ENCODE peak calls at places on chromosomes 16 and 17, in four cellular contexts. One of them, this sample, is unnamed.

GRCh38 chr17:18226284-18226945 is 980 bp downstream of the LLGL1 start:
- DNase-seq in amniotic stem cell: no peak
- DNase-seq in activated CD4-positive, alpha-beta memory T cell treated with anti-CD3 and anti-CD28 coated beads, Interleukin-2, amount 10 ng/mL, durations not matched to agents 7 days and 5 days: no peak
- DNase-seq in T follicular helper cell: no peak
- DNase-seq in this sample: no peak

GRCh38 chr16:75764154-75764768 is 38.0 kb upstream of the CPHXL start:
- DNase-seq in activated CD4-positive, alpha-beta memory T cell treated with anti-CD3 and anti-CD28 coated beads, Interleukin-2, amount 10 ng/mL, durations not matched to agents 7 days and 5 days: peak
- DNase-seq in amniotic stem cell: peak
- DNase-seq in T follicular helper cell: peak
- DNase-seq in this sample: no peak

GRCh38 chr17:17052462-17053221 is 10.4 kb downstream of the MPRIP start:
- DNase-seq in T follicular helper cell: no peak
- DNase-seq in activated CD4-positive, alpha-beta memory T cell treated with anti-CD3 and anti-CD28 coated beads, Interleukin-2, amount 10 ng/mL, durations not matched to agents 7 days and 5 days: no peak
- DNase-seq in amniotic stem cell: no peak
- DNase-seq in this sample: peak

GRCh38 chr17:65170839-65171238 is 33.7 kb downstream of the RGS9 start:
- DNase-seq in activated CD4-positive, alpha-beta memory T cell treated with anti-CD3 and anti-CD28 coated beads, Interleukin-2, amount 10 ng/mL, durations not matched to agents 7 days and 5 days: no peak
- DNase-seq in T follicular helper cell: no peak
- DNase-seq in amniotic stem cell: no peak
- DNase-seq in this sample: no peak

GRCh38 chr16:59633996-59634579 is 900.0 kb upstream of the GOT2 start:
- DNase-seq in amniotic stem cell: no peak
- DNase-seq in activated CD4-positive, alpha-beta memory T cell treated with anti-CD3 and anti-CD28 coated beads, Interleukin-2, amount 10 ng/mL, durations not matched to agents 7 days and 5 days: no peak
- DNase-seq in T follicular helper cell: no peak
- DNase-seq in this sample: no peak

GRCh38 chr16:58464047-58464915 is 35.7 kb upstream of the NDRG4 start:
- DNase-seq in T follicular helper cell: no peak
- DNase-seq in activated CD4-positive, alpha-beta memory T cell treated with anti-CD3 and anti-CD28 coated beads, Interleukin-2, amount 10 ng/mL, durations not matched to agents 7 days and 5 days: no peak
- DNase-seq in amniotic stem cell: no peak
- DNase-seq in this sample: no peak

GRCh38 chr17:15185625-15185991 is 79.5 kb downstream of the PMP22 start:
- DNase-seq in activated CD4-positive, alpha-beta memory T cell treated with anti-CD3 and anti-CD28 coated beads, Interleukin-2, amount 10 ng/mL, durations not matched to agents 7 days and 5 days: no peak
- DNase-seq in T follicular helper cell: no peak
- DNase-seq in amniotic stem cell: peak
- DNase-seq in this sample: no peak

GRCh38 chr17:59972778-59973177 is 8.2 kb upstream of the RNFT1 start:
- DNase-seq in amniotic stem cell: no peak
- DNase-seq in activated CD4-positive, alpha-beta memory T cell treated with anti-CD3 and anti-CD28 coated beads, Interleukin-2, amount 10 ng/mL, durations not matched to agents 7 days and 5 days: no peak
- DNase-seq in T follicular helper cell: no peak
- DNase-seq in this sample: no peak

GRCh38 chr17:49556183-49556943 is 19.3 kb upstream of the NXPH3 start:
- DNase-seq in amniotic stem cell: peak
- DNase-seq in activated CD4-positive, alpha-beta memory T cell treated with anti-CD3 and anti-CD28 coated beads, Interleukin-2, amount 10 ng/mL, durations not matched to agents 7 days and 5 days: peak
- DNase-seq in T follicular helper cell: peak
- DNase-seq in this sample: peak

GRCh38 chr16:22641030-22641671 is 130.5 kb downstream of the NPIPB5 start:
- DNase-seq in activated CD4-positive, alpha-beta memory T cell treated with anti-CD3 and anti-CD28 coated beads, Interleukin-2, amount 10 ng/mL, durations not matched to agents 7 days and 5 days: no peak
- DNase-seq in amniotic stem cell: no peak
- DNase-seq in T follicular helper cell: no peak
- DNase-seq in this sample: no peak

GRCh38 chr16:10870137-10870776 is 6.7 kb upstream of the CIITA start:
- DNase-seq in amniotic stem cell: no peak
- DNase-seq in activated CD4-positive, alpha-beta memory T cell treated with anti-CD3 and anti-CD28 coated beads, Interleukin-2, amount 10 ng/mL, durations not matched to agents 7 days and 5 days: peak
- DNase-seq in T follicular helper cell: no peak
- DNase-seq in this sample: no peak

GRCh38 chr17:50550661-50551432 is 3.9 kb downstream of the SPATA20 start:
- DNase-seq in amniotic stem cell: peak
- DNase-seq in activated CD4-positive, alpha-beta memory T cell treated with anti-CD3 and anti-CD28 coated beads, Interleukin-2, amount 10 ng/mL, durations not matched to agents 7 days and 5 days: no peak
- DNase-seq in T follicular helper cell: no peak
- DNase-seq in this sample: no peak

GRCh38 chr17:68334393-68334792 is 43.1 kb downstream of the ARSG start:
- DNase-seq in amniotic stem cell: no peak
- DNase-seq in T follicular helper cell: no peak
- DNase-seq in activated CD4-positive, alpha-beta memory T cell treated with anti-CD3 and anti-CD28 coated beads, Interleukin-2, amount 10 ng/mL, durations not matched to agents 7 days and 5 days: no peak
- DNase-seq in this sample: no peak

GRCh38 chr17:49787932-49788442 is 494 bp upstream of the KAT7 start:
- DNase-seq in activated CD4-positive, alpha-beta memory T cell treated with anti-CD3 and anti-CD28 coated beads, Interleukin-2, amount 10 ng/mL, durations not matched to agents 7 days and 5 days: peak
- DNase-seq in amniotic stem cell: no peak
- DNase-seq in T follicular helper cell: no peak
- DNase-seq in this sample: peak

GRCh38 chr17:35315971-35316370 is 57.5 kb downstream of the SLFN11 start:
- DNase-seq in activated CD4-positive, alpha-beta memory T cell treated with anti-CD3 and anti-CD28 coated beads, Interleukin-2, amount 10 ng/mL, durations not matched to agents 7 days and 5 days: no peak
- DNase-seq in amniotic stem cell: no peak
- DNase-seq in T follicular helper cell: no peak
- DNase-seq in this sample: no peak

GRCh38 chr17:56798916-56799315 is 34.8 kb downstream of the C17orf67 start:
- DNase-seq in activated CD4-positive, alpha-beta memory T cell treated with anti-CD3 and anti-CD28 coated beads, Interleukin-2, amount 10 ng/mL, durations not matched to agents 7 days and 5 days: no peak
- DNase-seq in amniotic stem cell: no peak
- DNase-seq in T follicular helper cell: no peak
- DNase-seq in this sample: no peak

GRCh38 chr16:14501331-14502255 is 128.5 kb downstream of the PARN start:
- DNase-seq in activated CD4-positive, alpha-beta memory T cell treated with anti-CD3 and anti-CD28 coated beads, Interleukin-2, amount 10 ng/mL, durations not matched to agents 7 days and 5 days: no peak
- DNase-seq in amniotic stem cell: peak
- DNase-seq in T follicular helper cell: no peak
- DNase-seq in this sample: no peak

GRCh38 chr16:83939266-83939856 is 13.7 kb upstream of the OSGIN1 start:
- DNase-seq in activated CD4-positive, alpha-beta memory T cell treated with anti-CD3 and anti-CD28 coated beads, Interleukin-2, amount 10 ng/mL, durations not matched to agents 7 days and 5 days: no peak
- DNase-seq in T follicular helper cell: no peak
- DNase-seq in amniotic stem cell: no peak
- DNase-seq in this sample: no peak

GRCh38 chr17:78390241-78391050 is 12.0 kb downstream of the PGS1 start:
- DNase-seq in activated CD4-positive, alpha-beta memory T cell treated with anti-CD3 and anti-CD28 coated beads, Interleukin-2, amount 10 ng/mL, durations not matched to agents 7 days and 5 days: no peak
- DNase-seq in T follicular helper cell: no peak
- DNase-seq in amniotic stem cell: peak
- DNase-seq in this sample: no peak

GRCh38 chr17:17131876-17132275 is 74.3 kb downstream of the PLD6 start:
- DNase-seq in amniotic stem cell: no peak
- DNase-seq in T follicular helper cell: no peak
- DNase-seq in activated CD4-positive, alpha-beta memory T cell treated with anti-CD3 and anti-CD28 coated beads, Interleukin-2, amount 10 ng/mL, durations not matched to agents 7 days and 5 days: no peak
- DNase-seq in this sample: no peak

GRCh38 chr16:69917739-69918138 is 33.4 kb upstream of the CLEC18A start:
- DNase-seq in T follicular helper cell: no peak
- DNase-seq in activated CD4-positive, alpha-beta memory T cell treated with anti-CD3 and anti-CD28 coated beads, Interleukin-2, amount 10 ng/mL, durations not matched to agents 7 days and 5 days: no peak
- DNase-seq in amniotic stem cell: peak
- DNase-seq in this sample: no peak

This sample was measured in activated B cell treated with CpG ODN at 0.5 μM for 24 hours.